ENCODE peak calls at places on chromosomes 13 and 19, in five cellular contexts. V is H1, K is K562, G is HepG2, P is SK-N-SH. O is an unnamed sample.

GRCh38 chr19:1051791-1052190 is 11.9 kb downstream of the ABCA7 start:
- DNase-seq in V (no peak), K (no peak), G (no peak), P (no peak), O (no peak)

GRCh38 chr19:47021536-47022139 is 2.0 kb downstream of the NPAS1 start:
- DNase-seq in V (peak), K (peak), G (no peak), P (peak), O (no peak)

GRCh38 chr13:48975101-48975925 is at the start of gene FNDC3A:
- DNase-seq in V (peak), K (peak), G (peak), P (peak), O (no peak)

GRCh38 chr13:111093634-111094033 is 21.5 kb upstream of the ARHGEF7 start:
- DNase-seq in V (no peak), K (no peak), G (no peak), P (no peak), O (no peak)

GRCh38 chr19:19261350-19262189 is 11.5 kb downstream of the TM6SF2 start:
- DNase-seq in V (peak), K (peak), G (no peak), P (peak), O (peak)

GRCh38 chr19:18479964-18480723 is 41.7 kb downstream of the ELL start:
- DNase-seq in V (no peak), K (no peak), G (no peak), P (no peak), O (no peak)

GRCh38 chr19:39327990-39328705 is 7.5 kb upstream of the LRFN1 start:
- DNase-seq in V (peak), K (peak), G (peak), P (peak), O (peak)

GRCh38 chr13:48402325-48402962 is 10.5 kb downstream of the LPAR6 start:
- DNase-seq in V (no peak), K (no peak), G (no peak), P (no peak), O (no peak)

GRCh38 chr19:275958-276646 is 15.1 kb downstream of the PLPP2 start:
- DNase-seq in V (no peak), K (no peak), G (no peak), P (peak), O (no peak)

GRCh38 chr13:43874512-43875092 is 4.9 kb downstream of the CCDC122 start:
- DNase-seq in V (no peak), K (peak), G (no peak), P (peak), O (no peak)

GRCh38 chr19:40702337-40703012 is 12.0 kb upstream of the NUMBL start:
- DNase-seq in V (peak), K (peak), G (peak), P (no peak), O (no peak)

GRCh38 chr19:11530432-11530831 is 1.5 kb upstream of the ECSIT start:
- DNase-seq in V (peak), K (peak), G (peak), P (peak), O (peak)

GRCh38 chr19:30719991-30720329 is 347.8 kb downstream of the ZNF536 start:
- DNase-seq in V (peak), K (no peak), G (no peak), P (peak), O (no peak)

GRCh38 chr13:110913322-110913721 is 1.5 kb downstream of the ANKRD10 start:
- DNase-seq in V (no peak), K (no peak), G (peak), P (no peak), O (no peak)

GRCh38 chr13:45713106-45713690 is 11.1 kb downstream of the CBY2 start:
- DNase-seq in V (no peak), K (no peak), G (no peak), P (no peak), O (no peak)

GRCh38 chr13:78239681-78240080 is 321.1 kb upstream of the EDNRB start:
- DNase-seq in V (no peak), K (no peak), G (no peak), P (no peak), O (no peak)

GRCh38 chr13:39379667-39380655 is 223.0 kb downstream of the LHFPL6 start:
- DNase-seq in V (no peak), K (no peak), G (no peak), P (no peak), O (no peak)

GRCh38 chr19:18903146-18904056 is 7.4 kb upstream of the CERS1 start:
- DNase-seq in V (no peak), K (no peak), G (no peak), P (no peak), O (no peak)

GRCh38 chr19:38707512-38708114 is 36.7 kb downstream of the CAPN12 start:
- DNase-seq in V (no peak), K (no peak), G (peak), P (no peak), O (no peak)

GRCh38 chr13:113656831-113657671 is 947 bp downstream of the ATP4B start:
- DNase-seq in V (no peak), K (no peak), G (no peak), P (no peak), O (no peak)

GRCh38 chr13:63636231-63636993 is 2220.8 kb upstream of the PCDH20 start:
- DNase-seq in V (no peak), K (no peak), G (no peak), P (no peak), O (no peak)

GRCh38 chr13:43878897-43879322 is 630 bp downstream of the CCDC122 start:
- DNase-seq in V (no peak), K (no peak), G (peak), P (no peak), O (peak)

GRCh38 chr19:29576761-29577661 is 29.1 kb upstream of the POP4 start:
- DNase-seq in V (peak), K (no peak), G (no peak), P (no peak), O (no peak)

GRCh38 chr19:3026768-3027167 is 2.3 kb downstream of the TLE2 start:
- DNase-seq in V (no peak), K (no peak), G (no peak), P (no peak), O (no peak)
- TF ChIP-seq GABPA in V (no peak), K (no peak), G (no peak), P (no peak), O (no peak)

GRCh38 chr19:44232867-44233266 is 20.5 kb downstream of the ZNF227 start:
- DNase-seq in V (no peak), K (no peak), G (no peak), P (no peak), O (no peak)
- TF ChIP-seq GABPA in V (no peak), K (no peak), G (no peak), P (no peak), O (no peak)

GRCh38 chr19:13960863-13961784 is 8.8 kb downstream of the DCAF15 start:
- DNase-seq in V (no peak), K (no peak), G (no peak), P (peak), O (no peak)
- TF ChIP-seq GABPA in V (no peak), K (no peak), G (no peak), P (no peak), O (no peak)

GRCh38 chr13:41859555-41859954 is 101.4 kb downstream of the VWA8 start:
- DNase-seq in V (no peak), K (no peak), G (no peak), P (no peak), O (no peak)

GRCh38 chr13:41858783-41859182 is 102.1 kb downstream of the VWA8 start:
- DNase-seq in V (no peak), K (no peak), G (no peak), P (no peak), O (no peak)

GRCh38 chr13:41854758-41855157 is 106.2 kb downstream of the VWA8 start:
- DNase-seq in V (no peak), K (no peak), G (no peak), P (no peak), O (no peak)
- TF ChIP-seq GABPA in V (no peak), K (no peak), G (no peak), P (no peak), O (no peak)

GRCh38 chr19:55600336-55601028 is 394 bp downstream of the ZNF524 start:
- DNase-seq in V (peak), K (peak), G (no peak), P (peak), O (no peak)
- TF ChIP-seq GABPA in V (no peak), K (no peak), G (no peak), P (no peak), O (no peak)

DNA sequence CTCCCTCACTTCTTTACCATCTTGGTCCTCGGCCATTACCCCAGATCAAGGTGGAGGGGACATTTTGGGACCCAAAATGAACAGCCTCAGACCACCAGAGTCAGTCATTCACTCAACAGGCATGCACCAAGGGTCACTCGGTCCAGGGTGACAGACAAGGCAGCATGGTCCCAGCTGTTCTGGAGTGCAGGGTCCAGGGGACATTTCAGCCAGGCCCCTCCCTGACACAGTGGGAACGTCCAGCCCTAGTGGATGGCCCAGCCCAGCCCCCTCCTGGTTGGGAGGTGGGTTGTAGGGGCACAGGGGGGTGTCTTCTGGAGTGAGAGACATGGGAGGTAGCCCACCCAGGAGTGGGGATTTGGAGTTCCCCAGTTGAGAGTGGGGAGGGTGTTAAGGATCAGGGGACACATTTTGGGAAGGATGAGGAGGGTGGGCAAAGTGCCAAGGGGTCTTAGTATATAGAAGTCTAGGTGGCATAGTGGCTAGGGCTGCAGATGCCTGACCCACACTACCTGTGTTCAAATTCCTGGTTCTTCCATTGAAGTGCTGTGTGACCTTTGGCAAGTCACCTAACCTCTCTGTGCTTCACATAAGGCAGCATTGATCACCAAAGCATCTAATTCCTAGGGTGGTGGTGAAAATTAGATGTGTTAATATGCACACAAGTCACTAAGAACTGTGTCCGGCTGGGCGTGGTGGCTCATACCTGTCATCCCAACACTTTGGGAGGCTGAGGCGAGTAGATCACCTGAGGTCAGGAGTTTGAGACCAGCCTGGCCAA is 2.5 kb upstream of the FCER2 start:
- DNase-seq in V (no peak), K (no peak), G (no peak), P (no peak), O (no peak)
- TF ChIP-seq GABPA in V (no peak), K (no peak), G (no peak), P (no peak), O (no peak)

GRCh38 chr13:47337781-47338507 is 441.1 kb upstream of the HTR2A start:
- DNase-seq in V (no peak), K (no peak), G (no peak), P (no peak), O (no peak)

GRCh38 chr13:47330031-47330430 is 433.2 kb upstream of the HTR2A start:
- DNase-seq in V (no peak), K (no peak), G (no peak), P (no peak), O (no peak)

GRCh38 chr13:47334173-47334572 is 437.3 kb upstream of the HTR2A start:
- DNase-seq in V (no peak), K (no peak), G (no peak), P (no peak), O (no peak)

GRCh38 chr13:47327856-47328255 is 431.0 kb upstream of the HTR2A start:
- DNase-seq in V (no peak), K (no peak), G (no peak), P (no peak), O (no peak)

GRCh38 chr13:47332149-47332548 is 435.3 kb upstream of the HTR2A start:
- DNase-seq in V (no peak), K (no peak), G (no peak), P (no peak), O (no peak)
- TF ChIP-seq GABPA in V (no peak), K (no peak), G (no peak), P (no peak), O (no peak)

GRCh38 chr13:50699874-50700663 is 143.4 kb downstream of the DLEU7 start:
- DNase-seq in V (no peak), K (no peak), G (no peak), P (no peak), O (no peak)
- TF ChIP-seq GABPA in V (no peak), K (no peak), G (no peak), P (no peak), O (no peak)

DNA sequence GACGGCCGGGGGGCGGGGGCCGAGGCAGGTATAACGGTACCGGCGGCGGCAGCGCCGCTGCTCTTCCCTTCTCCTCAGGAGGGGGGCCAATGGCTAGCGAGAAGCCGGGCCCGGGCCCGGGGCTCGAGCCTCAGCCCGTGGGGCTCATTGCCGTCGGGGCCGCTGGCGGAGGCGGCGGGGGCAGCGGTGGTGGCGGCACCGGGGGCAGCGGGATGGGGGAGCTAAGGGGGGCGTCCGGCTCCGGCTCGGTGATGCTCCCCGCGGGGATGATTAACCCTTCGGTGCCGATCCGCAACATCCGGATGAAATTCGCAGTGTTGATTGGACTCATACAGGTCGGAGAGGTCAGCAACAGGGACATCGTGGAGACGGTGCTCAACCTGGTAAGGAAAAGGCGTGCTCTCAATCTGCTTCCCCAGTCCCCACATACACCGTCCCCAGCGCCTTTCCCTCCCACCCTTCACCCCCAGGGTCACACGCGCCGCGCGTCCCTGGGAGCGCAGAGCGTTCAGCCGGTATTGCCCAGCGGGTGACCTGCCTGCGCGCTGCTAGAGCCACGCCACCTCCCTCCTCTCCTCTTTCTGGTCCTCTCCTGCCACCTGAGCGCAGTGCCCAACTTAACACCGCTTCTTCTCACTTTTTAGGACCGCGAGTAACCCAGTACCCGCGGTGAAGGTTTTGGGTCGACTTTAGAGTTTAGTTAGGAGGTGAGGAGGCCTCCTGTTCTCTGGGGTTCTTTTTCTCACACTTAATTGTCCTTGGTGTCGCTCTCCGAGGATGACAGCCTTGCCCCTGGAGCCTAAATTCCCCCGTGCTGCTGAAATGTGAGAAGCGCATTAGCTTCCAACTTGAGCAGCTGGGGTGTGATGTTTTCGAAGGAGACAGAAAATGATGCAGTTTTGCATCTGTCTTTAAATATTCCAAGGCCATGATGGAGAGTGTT is 933 bp downstream of the NBEA start:
- DNase-seq in V (peak), K (no peak), G (no peak), P (peak), O (no peak)
- TF ChIP-seq GABPA in V (no peak), K (no peak), G (no peak), P (no peak), O (no peak)

O was measured in HL-60.